ENCODE peak calls at places on chromosomes 11 and 22, in seven cellular contexts. One of them, this sample, is unnamed.

GRCh38 chr22:31944700-31945477 is 554 bp downstream of the YWHAH start:
- DNase-seq in right lobe of liver: peak; percentile 72
- DNase-seq in mesendoderm: peak; percentile 41
- DNase-seq in IMR-90: no peak
- DNase-seq in dorsolateral prefrontal cortex: no peak
- DNase-seq in kidney: peak; percentile 89
- DNase-seq in small intestine: peak; percentile 40
- DNase-seq in this sample: peak; percentile 83

GRCh38 chr11:128095459-128096096 is 491.8 kb downstream of the ETS1 start:
- DNase-seq in right lobe of liver: no peak
- DNase-seq in mesendoderm: peak; percentile 50
- DNase-seq in IMR-90: peak; percentile 76
- DNase-seq in dorsolateral prefrontal cortex: no peak
- DNase-seq in kidney: no peak
- DNase-seq in small intestine: no peak
- DNase-seq in this sample: no peak

GRCh38 chr22:49502126-49502826 is 325.4 kb downstream of the BRD1 start:
- DNase-seq in right lobe of liver: peak; percentile 10
- DNase-seq in mesendoderm: peak; percentile 63
- DNase-seq in IMR-90: no peak
- DNase-seq in dorsolateral prefrontal cortex: no peak
- DNase-seq in kidney: no peak
- DNase-seq in small intestine: peak; percentile 35
- DNase-seq in this sample: no peak

GRCh38 chr11:62948765-62949320 is 27.7 kb upstream of the CHRM1 start:
- DNase-seq in right lobe of liver: no peak
- DNase-seq in mesendoderm: no peak
- DNase-seq in IMR-90: no peak
- DNase-seq in dorsolateral prefrontal cortex: no peak
- DNase-seq in kidney: no peak
- DNase-seq in small intestine: no peak
- DNase-seq in this sample: no peak

GRCh38 chr11:13355191-13355590 is 77.6 kb downstream of the BMAL1 start:
- DNase-seq in right lobe of liver: no peak
- DNase-seq in mesendoderm: no peak
- DNase-seq in IMR-90: no peak
- DNase-seq in dorsolateral prefrontal cortex: no peak
- DNase-seq in kidney: no peak
- DNase-seq in small intestine: no peak
- DNase-seq in this sample: no peak

GRCh38 chr11:70066136-70066520 is 12.0 kb upstream of the ANO1 start:
- DNase-seq in right lobe of liver: no peak
- DNase-seq in mesendoderm: no peak
- DNase-seq in IMR-90: no peak
- DNase-seq in dorsolateral prefrontal cortex: no peak
- DNase-seq in kidney: no peak
- DNase-seq in small intestine: no peak
- DNase-seq in this sample: no peak

GRCh38 chr22:49694462-49695260 is 133.0 kb downstream of the BRD1 start:
- DNase-seq in right lobe of liver: no peak
- DNase-seq in mesendoderm: no peak
- DNase-seq in IMR-90: no peak
- DNase-seq in dorsolateral prefrontal cortex: peak; percentile 4
- DNase-seq in kidney: no peak
- DNase-seq in small intestine: no peak
- DNase-seq in this sample: peak; percentile 52

GRCh38 chr11:83168756-83169155 is 11.8 kb downstream of the PCF11 start:
- DNase-seq in right lobe of liver: no peak
- DNase-seq in mesendoderm: no peak
- DNase-seq in IMR-90: no peak
- DNase-seq in dorsolateral prefrontal cortex: no peak
- DNase-seq in kidney: no peak
- DNase-seq in small intestine: no peak
- DNase-seq in this sample: no peak

GRCh38 chr22:26903030-26903856 is 245.9 kb downstream of the MIAT start:
- DNase-seq in right lobe of liver: no peak
- DNase-seq in mesendoderm: peak; percentile 63
- DNase-seq in IMR-90: no peak
- DNase-seq in dorsolateral prefrontal cortex: no peak
- DNase-seq in kidney: peak; percentile 66
- DNase-seq in small intestine: peak; percentile 47
- DNase-seq in this sample: no peak

GRCh38 chr11:20125927-20126326 is 34.3 kb downstream of the DBX1 start:
- DNase-seq in right lobe of liver: no peak
- DNase-seq in mesendoderm: peak; percentile 71
- DNase-seq in IMR-90: peak; percentile 79
- DNase-seq in dorsolateral prefrontal cortex: no peak
- DNase-seq in kidney: no peak
- DNase-seq in small intestine: no peak
- DNase-seq in this sample: no peak

GRCh38 chr22:35777335-35777975 is 59.8 kb downstream of the APOL5 start:
- DNase-seq in right lobe of liver: no peak
- DNase-seq in mesendoderm: peak; percentile 12
- DNase-seq in IMR-90: peak; percentile 92
- DNase-seq in dorsolateral prefrontal cortex: no peak
- DNase-seq in kidney: no peak
- DNase-seq in small intestine: no peak
- DNase-seq in this sample: no peak

GRCh38 chr22:43884600-43885318 is 7.1 kb downstream of the PNPLA5 start:
- DNase-seq in right lobe of liver: peak; percentile 76
- DNase-seq in mesendoderm: peak; percentile 73
- DNase-seq in IMR-90: peak; percentile 31
- DNase-seq in dorsolateral prefrontal cortex: peak; percentile 46
- DNase-seq in kidney: peak; percentile 84
- DNase-seq in small intestine: peak; percentile 52
- DNase-seq in this sample: no peak

GRCh38 chr11:47443817-47444216 is 5.1 kb downstream of the RAPSN start:
- DNase-seq in right lobe of liver: no peak
- DNase-seq in mesendoderm: no peak
- DNase-seq in IMR-90: no peak
- DNase-seq in dorsolateral prefrontal cortex: no peak
- DNase-seq in kidney: no peak
- DNase-seq in small intestine: no peak
- DNase-seq in this sample: no peak

GRCh38 chr11:128551641-128552335 is 35.6 kb downstream of the ETS1 start:
- DNase-seq in right lobe of liver: no peak
- DNase-seq in mesendoderm: no peak
- DNase-seq in IMR-90: no peak
- DNase-seq in dorsolateral prefrontal cortex: no peak
- DNase-seq in kidney: no peak
- DNase-seq in small intestine: no peak
- DNase-seq in this sample: no peak

GRCh38 chr22:26453812-26454500 is 24.9 kb downstream of the ASPHD2 start:
- DNase-seq in right lobe of liver: no peak
- DNase-seq in mesendoderm: no peak
- DNase-seq in IMR-90: no peak
- DNase-seq in dorsolateral prefrontal cortex: no peak
- DNase-seq in kidney: no peak
- DNase-seq in small intestine: no peak
- DNase-seq in this sample: no peak

GRCh38 chr11:117910525-117910924 is 18.7 kb downstream of the TMPRSS13 start:
- DNase-seq in right lobe of liver: peak; percentile 28
- DNase-seq in mesendoderm: no peak
- DNase-seq in IMR-90: no peak
- DNase-seq in dorsolateral prefrontal cortex: no peak
- DNase-seq in kidney: no peak
- DNase-seq in small intestine: no peak
- DNase-seq in this sample: peak; percentile 31

GRCh38 chr11:78037056-78037455 is 14.0 kb upstream of the KCTD14 start:
- DNase-seq in right lobe of liver: peak; percentile 91
- DNase-seq in mesendoderm: no peak
- DNase-seq in IMR-90: no peak
- DNase-seq in dorsolateral prefrontal cortex: no peak
- DNase-seq in kidney: no peak
- DNase-seq in small intestine: peak; percentile 58
- DNase-seq in this sample: no peak

GRCh38 chr22:23094695-23095466 is 24.6 kb downstream of the GNAZ start:
- DNase-seq in right lobe of liver: no peak
- DNase-seq in mesendoderm: no peak
- DNase-seq in IMR-90: no peak
- DNase-seq in dorsolateral prefrontal cortex: no peak
- DNase-seq in kidney: no peak
- DNase-seq in small intestine: no peak
- DNase-seq in this sample: no peak

GRCh38 chr22:29130490-29130889 is 57.7 kb downstream of the KREMEN1 start:
- DNase-seq in right lobe of liver: no peak
- DNase-seq in mesendoderm: no peak
- DNase-seq in IMR-90: no peak
- DNase-seq in dorsolateral prefrontal cortex: no peak
- DNase-seq in kidney: no peak
- DNase-seq in small intestine: no peak
- DNase-seq in this sample: peak; percentile 29

GRCh38 chr11:86247608-86248007 is 3.1 kb downstream of the EED start:
- DNase-seq in right lobe of liver: no peak
- DNase-seq in mesendoderm: no peak
- DNase-seq in IMR-90: no peak
- DNase-seq in dorsolateral prefrontal cortex: no peak
- DNase-seq in kidney: no peak
- DNase-seq in small intestine: peak; percentile 4
- DNase-seq in this sample: no peak

DNA sequence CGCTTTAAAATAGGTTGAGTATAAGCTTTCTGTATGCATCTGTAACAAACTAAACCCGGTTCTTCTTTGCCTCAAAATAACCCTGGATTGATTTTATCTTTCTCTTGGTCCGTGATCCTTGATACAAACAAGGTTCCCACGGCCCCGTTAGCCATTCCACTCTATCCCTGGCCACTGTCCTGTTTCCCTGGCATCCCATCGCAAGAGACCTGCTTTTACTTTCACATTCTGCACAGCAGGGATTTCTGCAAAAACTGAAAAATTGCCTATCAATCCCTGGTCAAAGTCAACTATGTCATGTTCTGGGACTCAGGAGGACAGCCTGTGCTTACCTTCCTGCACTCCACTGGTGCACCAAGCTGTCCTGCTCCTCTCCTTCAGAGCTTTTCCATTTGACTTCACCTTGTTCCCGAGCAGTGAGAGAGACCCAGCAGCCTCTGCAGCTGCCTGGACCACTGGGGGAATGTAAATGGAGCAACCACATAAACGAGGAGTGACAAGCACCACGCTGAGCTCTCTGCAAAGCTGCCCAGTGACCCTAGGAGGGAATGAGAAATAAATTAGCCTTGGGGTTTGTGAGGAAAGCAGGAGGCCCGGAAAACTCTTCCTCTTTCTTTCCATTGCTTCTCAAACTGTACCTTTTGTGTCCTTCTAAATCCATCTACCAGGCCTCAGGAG is 175.9 kb downstream of the NTM start:
- DNase-seq in right lobe of liver: no peak
- DNase-seq in mesendoderm: peak; percentile 30
- DNase-seq in IMR-90: no peak
- DNase-seq in dorsolateral prefrontal cortex: no peak
- DNase-seq in kidney: no peak
- DNase-seq in small intestine: no peak
- DNase-seq in this sample: no peak
- H3K27ac ChIP-seq in right lobe of liver: no peak overlapping the region
- H3K27ac ChIP-seq in mesendoderm: no peak overlapping the region
- H3K27ac ChIP-seq in IMR-90: no peak overlapping the region
- H3K27ac ChIP-seq in dorsolateral prefrontal cortex: peak overlapping the region; percentile 32
- H3K27ac ChIP-seq in kidney: no peak overlapping the region
- H3K27ac ChIP-seq in small intestine: no peak overlapping the region
- H3K27ac ChIP-seq in this sample: no peak overlapping the region

DNA sequence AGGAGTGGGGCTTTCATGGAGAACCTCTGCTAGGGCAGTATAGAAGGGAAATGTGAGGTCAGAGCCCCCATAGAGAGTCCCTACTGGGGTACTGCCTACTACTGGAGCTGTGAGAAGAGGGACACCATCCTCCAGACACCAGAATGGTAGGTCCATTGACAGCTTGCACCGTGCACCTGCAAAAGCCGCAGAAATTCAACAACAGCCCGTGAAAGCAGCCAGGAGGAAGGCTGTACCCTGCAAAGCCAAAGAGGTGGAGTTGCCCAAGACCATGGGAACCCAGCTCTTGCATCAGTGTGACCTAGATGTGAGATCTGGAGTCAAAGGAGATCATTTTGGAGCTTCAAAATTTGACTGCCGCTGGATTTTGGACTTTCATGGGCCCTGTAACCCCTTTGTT is 245.6 kb downstream of the TENM4 start:
- DNase-seq in right lobe of liver: peak; percentile 54
- DNase-seq in mesendoderm: no peak
- DNase-seq in IMR-90: no peak
- DNase-seq in dorsolateral prefrontal cortex: no peak
- DNase-seq in kidney: no peak
- DNase-seq in small intestine: no peak
- DNase-seq in this sample: no peak
- H3K4me3 ChIP-seq in right lobe of liver: no peak overlapping the region
- H3K4me3 ChIP-seq in mesendoderm: no peak overlapping the region
- H3K4me3 ChIP-seq in IMR-90: no peak overlapping the region
- H3K4me3 ChIP-seq in dorsolateral prefrontal cortex: no peak overlapping the region
- H3K4me3 ChIP-seq in kidney: no peak overlapping the region
- H3K4me3 ChIP-seq in small intestine: no peak overlapping the region
- H3K4me3 ChIP-seq in this sample: no peak overlapping the region

DNA sequence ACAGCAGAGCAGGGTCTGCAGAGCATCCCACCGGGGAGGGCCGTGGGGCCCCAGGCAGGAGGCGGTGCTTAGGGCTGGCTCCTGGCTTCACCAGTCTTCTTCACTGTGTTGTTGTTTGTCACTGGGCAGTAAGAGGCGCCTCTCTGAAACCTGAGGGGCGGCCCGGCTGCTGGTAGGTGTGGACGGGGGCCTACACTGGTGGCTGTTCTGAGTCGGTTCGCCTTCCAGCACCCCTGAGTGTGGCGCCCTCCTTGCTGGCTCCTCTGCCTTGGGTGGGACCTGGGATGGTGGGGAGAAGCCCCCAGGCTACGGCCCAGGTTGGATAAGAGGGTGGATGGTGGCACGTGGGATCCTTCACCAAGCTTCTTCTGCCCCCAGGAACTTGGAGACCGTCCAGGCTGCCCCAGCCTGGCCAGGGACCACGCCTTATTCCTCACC is 10.4 kb upstream of the GRAMD4 start:
- DNase-seq in right lobe of liver: no peak
- DNase-seq in mesendoderm: no peak
- DNase-seq in IMR-90: no peak
- DNase-seq in dorsolateral prefrontal cortex: no peak
- DNase-seq in kidney: peak; percentile 78
- DNase-seq in small intestine: no peak
- DNase-seq in this sample: no peak
- H3K27ac ChIP-seq in right lobe of liver: no peak overlapping the region
- H3K27ac ChIP-seq in mesendoderm: no peak overlapping the region
- H3K27ac ChIP-seq in IMR-90: no peak overlapping the region
- H3K27ac ChIP-seq in dorsolateral prefrontal cortex: no peak overlapping the region
- H3K27ac ChIP-seq in kidney: no peak overlapping the region
- H3K27ac ChIP-seq in small intestine: no peak overlapping the region
- H3K27ac ChIP-seq in this sample: no peak overlapping the region

GRCh38 chr11:111913031-111913861 is 712 bp downstream of the HSPB2 start:
- DNase-seq in right lobe of liver: no peak
- DNase-seq in mesendoderm: no peak
- DNase-seq in IMR-90: no peak
- DNase-seq in dorsolateral prefrontal cortex: no peak
- DNase-seq in kidney: peak; percentile 80
- DNase-seq in small intestine: no peak
- DNase-seq in this sample: no peak
- H3K4me3 ChIP-seq in right lobe of liver: no peak overlapping the region
- H3K4me3 ChIP-seq in mesendoderm: no peak overlapping the region
- H3K4me3 ChIP-seq in IMR-90: no peak overlapping the region
- H3K4me3 ChIP-seq in dorsolateral prefrontal cortex: peak overlapping the region; percentile 75
- H3K4me3 ChIP-seq in kidney: peak overlapping the region; percentile 18
- H3K4me3 ChIP-seq in small intestine: no peak overlapping the region
- H3K4me3 ChIP-seq in this sample: peak overlapping the region; percentile 61